ENCODE peak calls at places on chromosomes 6 and 20, in eight cellular contexts. C is NCI-H2081, M is kidney glomerular epithelial cell, I is HTR-8/SVneo, Q is fibroblast of villous mesenchyme, G is smooth muscle cell of the brain vasculature, J is left kidney, L is kidney tubule cell. N is an unnamed sample.

GRCh38 chr6:150631283-150631981 is 31.7 kb downstream of the PLEKHG1 start:
- DNase-seq in C (no peak), M (no peak), I (no peak), Q (no peak), G (no peak), J (no peak), L (no peak), N (no peak)

GRCh38 chr20:5535211-5535756 is 214.9 kb upstream of the SHLD1 start:
- DNase-seq in C (no peak), M (no peak), I (no peak), Q (peak), G (no peak), J (no peak), L (no peak), N (no peak)

GRCh38 chr20:45951474-45951873 is 17.0 kb downstream of the PCIF1 start:
- DNase-seq in C (peak), M (no peak), I (no peak), Q (no peak), G (no peak), J (no peak), L (no peak), N (no peak)

GRCh38 chr6:140174509-140174908 is 800.1 kb upstream of the CITED2 start:
- DNase-seq in C (no peak), M (no peak), I (peak), Q (peak), G (no peak), J (no peak), L (peak), N (peak)

GRCh38 chr6:31775184-31775583 is 1.9 kb downstream of the VWA7 start:
- DNase-seq in C (no peak), M (no peak), I (no peak), Q (no peak), G (no peak), J (no peak), L (peak), N (no peak)

GRCh38 chr6:84733889-84734288 is 30.5 kb downstream of the TBX18 start:
- DNase-seq in C (no peak), M (no peak), I (no peak), Q (no peak), G (no peak), J (no peak), L (no peak), N (no peak)

GRCh38 chr6:109456283-109456583 is 661 bp upstream of the MICAL1 start:
- DNase-seq in C (no peak), M (no peak), I (no peak), Q (no peak), G (no peak), J (no peak), L (no peak), N (no peak)

GRCh38 chr6:138468320-138469015 is 30.8 kb downstream of the NHSL1 start:
- DNase-seq in C (no peak), M (peak), I (no peak), Q (no peak), G (no peak), J (no peak), L (peak), N (peak)

GRCh38 chr6:19719691-19720127 is 117.5 kb upstream of the ID4 start:
- DNase-seq in C (no peak), M (peak), I (no peak), Q (peak), G (no peak), J (peak), L (peak), N (no peak)

GRCh38 chr20:4471221-4471620 is 250.5 kb upstream of the PRND start:
- DNase-seq in C (no peak), M (no peak), I (no peak), Q (no peak), G (no peak), J (no peak), L (no peak), N (no peak)

GRCh38 chr20:51172558-51173428 is 149.9 kb upstream of the KCNG1 start:
- DNase-seq in C (no peak), M (no peak), I (no peak), Q (no peak), G (no peak), J (no peak), L (no peak), N (no peak)

GRCh38 chr6:296151-297122 is 4.2 kb downstream of the DUSP22 start:
- DNase-seq in C (no peak), M (no peak), I (no peak), Q (no peak), G (no peak), J (no peak), L (no peak), N (no peak)

GRCh38 chr6:43054206-43054943 is 724 bp upstream of the CUL7 start:
- DNase-seq in C (no peak), M (no peak), I (no peak), Q (no peak), G (no peak), J (peak), L (no peak), N (no peak)

GRCh38 chr6:15501806-15502450 is 160.9 kb downstream of the DTNBP1 start:
- DNase-seq in C (no peak), M (peak), I (peak), Q (peak), G (no peak), J (peak), L (peak), N (no peak)

GRCh38 chr6:1481326-1481725 is 92.0 kb downstream of the FOXF2 start:
- DNase-seq in C (no peak), M (peak), I (peak), Q (peak), G (peak), J (no peak), L (peak), N (peak)

GRCh38 chr6:68134796-68135195 is 500.3 kb upstream of the ADGRB3 start:
- DNase-seq in C (no peak), M (no peak), I (peak), Q (no peak), G (no peak), J (no peak), L (no peak), N (no peak)

GRCh38 chr6:41177695-41178094 is 14.8 kb upstream of the TREM2 start:
- DNase-seq in C (no peak), M (no peak), I (no peak), Q (no peak), G (no peak), J (no peak), L (no peak), N (no peak)

N was measured in RCC 7860.